ENCODE peak calls at places on chromosomes 5 and 9, in six cellular contexts. One of them, this sample, is unnamed.

GRCh38 chr5:53422539-53422938 is 57.9 kb upstream of the FST start:
- DNase-seq in stimulated activated CD4-positive, alpha-beta T cell treated with anti-CD3 and anti-CD28 coated beads, Interleukin-2, amount 100 ng/mL, for 4 hours: no peak
- DNase-seq in Calu3: no peak
- DNase-seq in NCI-H1092 treated with DMSO at 0.1 percent for 48 hours: no peak
- DNase-seq in NCI-H226: peak; percentile 85
- DNase-seq in SIG-M5: no peak
- DNase-seq in this sample: no peak

GRCh38 chr5:150357326-150358260 is at the start of gene TCOF1:
- DNase-seq in NCI-H226: peak; percentile 92
- DNase-seq in Calu3: peak; percentile 99
- DNase-seq in NCI-H1092 treated with DMSO at 0.1 percent for 48 hours: peak; percentile 86
- DNase-seq in stimulated activated CD4-positive, alpha-beta T cell treated with anti-CD3 and anti-CD28 coated beads, Interleukin-2, amount 100 ng/mL, for 4 hours: peak; percentile 96
- DNase-seq in SIG-M5: peak; percentile 75
- DNase-seq in this sample: peak; percentile 97

GRCh38 chr9:128946945-128947422 is 419 bp downstream of the DOLK start:
- DNase-seq in stimulated activated CD4-positive, alpha-beta T cell treated with anti-CD3 and anti-CD28 coated beads, Interleukin-2, amount 100 ng/mL, for 4 hours: no peak
- DNase-seq in Calu3: peak; percentile 12
- DNase-seq in NCI-H226: no peak
- DNase-seq in SIG-M5: no peak
- DNase-seq in NCI-H1092 treated with DMSO at 0.1 percent for 48 hours: no peak
- DNase-seq in this sample: no peak

GRCh38 chr9:74770508-74771261 is 117.0 kb downstream of the TRPM6 start:
- DNase-seq in NCI-H1092 treated with DMSO at 0.1 percent for 48 hours: peak; percentile 27
- DNase-seq in Calu3: peak; percentile 51
- DNase-seq in NCI-H226: no peak
- DNase-seq in stimulated activated CD4-positive, alpha-beta T cell treated with anti-CD3 and anti-CD28 coated beads, Interleukin-2, amount 100 ng/mL, for 4 hours: no peak
- DNase-seq in SIG-M5: no peak
- DNase-seq in this sample: no peak

GRCh38 chr9:135478858-135479468 is 619 bp upstream of the PPP1R26 start:
- DNase-seq in Calu3: peak; percentile 34
- DNase-seq in NCI-H1092 treated with DMSO at 0.1 percent for 48 hours: no peak
- DNase-seq in SIG-M5: no peak
- DNase-seq in NCI-H226: peak; percentile 19
- DNase-seq in stimulated activated CD4-positive, alpha-beta T cell treated with anti-CD3 and anti-CD28 coated beads, Interleukin-2, amount 100 ng/mL, for 4 hours: no peak
- DNase-seq in this sample: peak; percentile 47

GRCh38 chr5:82119889-82120288 is 148.1 kb downstream of the ATG10 start:
- DNase-seq in NCI-H1092 treated with DMSO at 0.1 percent for 48 hours: no peak
- DNase-seq in stimulated activated CD4-positive, alpha-beta T cell treated with anti-CD3 and anti-CD28 coated beads, Interleukin-2, amount 100 ng/mL, for 4 hours: no peak
- DNase-seq in Calu3: no peak
- DNase-seq in SIG-M5: no peak
- DNase-seq in NCI-H226: no peak
- DNase-seq in this sample: no peak

GRCh38 chr9:120412425-120412951 is 167.5 kb downstream of the CDK5RAP2 start:
- DNase-seq in Calu3: no peak
- DNase-seq in NCI-H1092 treated with DMSO at 0.1 percent for 48 hours: no peak
- DNase-seq in stimulated activated CD4-positive, alpha-beta T cell treated with anti-CD3 and anti-CD28 coated beads, Interleukin-2, amount 100 ng/mL, for 4 hours: no peak
- DNase-seq in SIG-M5: no peak
- DNase-seq in NCI-H226: peak; percentile 6
- DNase-seq in this sample: no peak

GRCh38 chr5:38766151-38766550 is 79.7 kb upstream of the OSMR start:
- DNase-seq in SIG-M5: no peak
- DNase-seq in Calu3: no peak
- DNase-seq in stimulated activated CD4-positive, alpha-beta T cell treated with anti-CD3 and anti-CD28 coated beads, Interleukin-2, amount 100 ng/mL, for 4 hours: no peak
- DNase-seq in NCI-H226: peak; percentile 26
- DNase-seq in NCI-H1092 treated with DMSO at 0.1 percent for 48 hours: no peak
- DNase-seq in this sample: no peak

GRCh38 chr5:131640043-131640856 is 5.2 kb upstream of the RAPGEF6 start:
- DNase-seq in stimulated activated CD4-positive, alpha-beta T cell treated with anti-CD3 and anti-CD28 coated beads, Interleukin-2, amount 100 ng/mL, for 4 hours: peak; percentile 58
- DNase-seq in NCI-H1092 treated with DMSO at 0.1 percent for 48 hours: no peak
- DNase-seq in SIG-M5: no peak
- DNase-seq in NCI-H226: no peak
- DNase-seq in Calu3: no peak
- DNase-seq in this sample: no peak

GRCh38 chr5:170184737-170185136 is 48.0 kb upstream of the C5orf58 start:
- DNase-seq in Calu3: no peak
- DNase-seq in NCI-H226: no peak
- DNase-seq in SIG-M5: no peak
- DNase-seq in stimulated activated CD4-positive, alpha-beta T cell treated with anti-CD3 and anti-CD28 coated beads, Interleukin-2, amount 100 ng/mL, for 4 hours: no peak
- DNase-seq in NCI-H1092 treated with DMSO at 0.1 percent for 48 hours: no peak
- DNase-seq in this sample: no peak

GRCh38 chr5:159469496-159470370 is 139.4 kb upstream of the IL12B start:
- DNase-seq in NCI-H226: no peak
- DNase-seq in SIG-M5: no peak
- DNase-seq in Calu3: peak; percentile 17
- DNase-seq in NCI-H1092 treated with DMSO at 0.1 percent for 48 hours: no peak
- DNase-seq in stimulated activated CD4-positive, alpha-beta T cell treated with anti-CD3 and anti-CD28 coated beads, Interleukin-2, amount 100 ng/mL, for 4 hours: no peak
- DNase-seq in this sample: no peak

GRCh38 chr9:131762356-131762932 is 22.6 kb upstream of the RAPGEF1 start:
- DNase-seq in Calu3: peak; percentile 80
- DNase-seq in SIG-M5: no peak
- DNase-seq in NCI-H1092 treated with DMSO at 0.1 percent for 48 hours: peak; percentile 50
- DNase-seq in NCI-H226: peak; percentile 21
- DNase-seq in stimulated activated CD4-positive, alpha-beta T cell treated with anti-CD3 and anti-CD28 coated beads, Interleukin-2, amount 100 ng/mL, for 4 hours: peak; percentile 66
- DNase-seq in this sample: peak; percentile 65

GRCh38 chr5:11595045-11595444 is 309.2 kb downstream of the CTNND2 start:
- DNase-seq in NCI-H1092 treated with DMSO at 0.1 percent for 48 hours: no peak
- DNase-seq in NCI-H226: no peak
- DNase-seq in SIG-M5: no peak
- DNase-seq in stimulated activated CD4-positive, alpha-beta T cell treated with anti-CD3 and anti-CD28 coated beads, Interleukin-2, amount 100 ng/mL, for 4 hours: no peak
- DNase-seq in Calu3: peak; percentile 12
- DNase-seq in this sample: no peak

GRCh38 chr5:117149312-117149711 is 574.7 kb upstream of the SEMA6A start:
- DNase-seq in SIG-M5: no peak
- DNase-seq in NCI-H226: no peak
- DNase-seq in Calu3: no peak
- DNase-seq in NCI-H1092 treated with DMSO at 0.1 percent for 48 hours: no peak
- DNase-seq in stimulated activated CD4-positive, alpha-beta T cell treated with anti-CD3 and anti-CD28 coated beads, Interleukin-2, amount 100 ng/mL, for 4 hours: no peak
- DNase-seq in this sample: no peak

GRCh38 chr5:146052780-146053179 is 52.6 kb downstream of the PLAC8L1 start:
- DNase-seq in NCI-H1092 treated with DMSO at 0.1 percent for 48 hours: no peak
- DNase-seq in Calu3: peak; percentile 24
- DNase-seq in SIG-M5: no peak
- DNase-seq in stimulated activated CD4-positive, alpha-beta T cell treated with anti-CD3 and anti-CD28 coated beads, Interleukin-2, amount 100 ng/mL, for 4 hours: no peak
- DNase-seq in NCI-H226: no peak
- DNase-seq in this sample: no peak

GRCh38 chr9:70409800-70410199 is 4.7 kb downstream of the KLF9 start:
- DNase-seq in NCI-H226: no peak
- DNase-seq in NCI-H1092 treated with DMSO at 0.1 percent for 48 hours: no peak
- DNase-seq in SIG-M5: no peak
- DNase-seq in Calu3: no peak
- DNase-seq in stimulated activated CD4-positive, alpha-beta T cell treated with anti-CD3 and anti-CD28 coated beads, Interleukin-2, amount 100 ng/mL, for 4 hours: no peak
- DNase-seq in this sample: no peak

GRCh38 chr5:170143710-170144109 is 38.0 kb downstream of the FOXI1 start:
- DNase-seq in NCI-H226: no peak
- DNase-seq in NCI-H1092 treated with DMSO at 0.1 percent for 48 hours: no peak
- DNase-seq in Calu3: no peak
- DNase-seq in SIG-M5: no peak
- DNase-seq in stimulated activated CD4-positive, alpha-beta T cell treated with anti-CD3 and anti-CD28 coated beads, Interleukin-2, amount 100 ng/mL, for 4 hours: no peak
- DNase-seq in this sample: no peak

GRCh38 chr9:119370816-119371215 is 1.6 kb upstream of the BRINP1 start:
- DNase-seq in stimulated activated CD4-positive, alpha-beta T cell treated with anti-CD3 and anti-CD28 coated beads, Interleukin-2, amount 100 ng/mL, for 4 hours: no peak
- DNase-seq in NCI-H1092 treated with DMSO at 0.1 percent for 48 hours: no peak
- DNase-seq in NCI-H226: no peak
- DNase-seq in Calu3: no peak
- DNase-seq in SIG-M5: no peak
- DNase-seq in this sample: no peak

GRCh38 chr9:98860871-98861293 is 53.4 kb downstream of the GALNT12 start:
- DNase-seq in NCI-H226: peak; percentile 64
- DNase-seq in SIG-M5: no peak
- DNase-seq in stimulated activated CD4-positive, alpha-beta T cell treated with anti-CD3 and anti-CD28 coated beads, Interleukin-2, amount 100 ng/mL, for 4 hours: no peak
- DNase-seq in Calu3: no peak
- DNase-seq in NCI-H1092 treated with DMSO at 0.1 percent for 48 hours: no peak
- DNase-seq in this sample: peak; percentile 57

GRCh38 chr5:172727551-172727950 is 43.4 kb downstream of the DUSP1 start:
- DNase-seq in Calu3: no peak
- DNase-seq in NCI-H226: no peak
- DNase-seq in stimulated activated CD4-positive, alpha-beta T cell treated with anti-CD3 and anti-CD28 coated beads, Interleukin-2, amount 100 ng/mL, for 4 hours: no peak
- DNase-seq in NCI-H1092 treated with DMSO at 0.1 percent for 48 hours: no peak
- DNase-seq in SIG-M5: no peak
- DNase-seq in this sample: no peak

GRCh38 chr5:89703799-89704198 is 705.8 kb downstream of the CETN3 start:
- DNase-seq in Calu3: no peak
- DNase-seq in NCI-H1092 treated with DMSO at 0.1 percent for 48 hours: no peak
- DNase-seq in stimulated activated CD4-positive, alpha-beta T cell treated with anti-CD3 and anti-CD28 coated beads, Interleukin-2, amount 100 ng/mL, for 4 hours: no peak
- DNase-seq in NCI-H226: peak; percentile 23
- DNase-seq in SIG-M5: no peak
- DNase-seq in this sample: no peak